ENCODE peak calls at places on chromosomes 1 and 21, in ten cellular contexts. B, K, C, Q, Y, X, Z, F, M and L are unnamed samples.

GRCh38 chr21:45261093-45261492 is 26.6 kb downstream of the POFUT2 start:
- DNase-seq in B (no peak), Q (no peak), C (no peak), M (no peak), K (no peak), Y (no peak), Z (no peak), F (no peak), X (no peak), L (no peak)

GRCh38 chr1:52631759-52632331 is 1.1 kb upstream of the SHISAL2A start:
- DNase-seq in Z (no peak), M (no peak), C (no peak), Q (no peak), K (peak), X (no peak), B (no peak), Y (no peak), F (no peak), L (peak)

GRCh38 chr1:53220171-53220961 is at the start of gene CZIB:
- DNase-seq in F (peak), X (peak), M (peak), C (peak), Z (peak), Q (peak), B (peak), K (peak), Y (peak), L (peak)

GRCh38 chr21:43975469-43976098 is 36.5 kb upstream of the TRAPPC10 start:
- DNase-seq in M (peak), Q (peak), Z (peak), Y (peak), X (no peak), K (peak), C (peak), F (peak), B (peak), L (peak)

GRCh38 chr1:175129997-175130648 is 62.5 kb downstream of the KIAA0040 start:
- DNase-seq in C (no peak), X (no peak), Z (no peak), Q (no peak), F (no peak), B (no peak), M (no peak), Y (no peak), K (peak), L (no peak)

GRCh38 chr1:33387512-33388079 is 43.3 kb downstream of the PHC2 start:
- DNase-seq in B (no peak), F (no peak), Q (no peak), X (no peak), Y (no peak), M (no peak), K (no peak), Z (peak), C (no peak), L (no peak)

GRCh38 chr1:199898654-199899053 is 128.9 kb upstream of the NR5A2 start:
- DNase-seq in M (no peak), X (no peak), Z (no peak), F (no peak), Q (no peak), B (no peak), Y (no peak), C (no peak), K (peak), L (no peak)

GRCh38 chr1:220487297-220487820 is 40.6 kb upstream of the MARK1 start:
- DNase-seq in Q (peak), Z (no peak), B (no peak), K (peak), X (no peak), M (no peak), F (no peak), Y (no peak), C (no peak), L (peak)

GRCh38 chr1:192140382-192140781 is 17.9 kb upstream of the RGS18 start:
- DNase-seq in C (no peak), Y (no peak), X (no peak), K (no peak), Z (no peak), F (no peak), M (no peak), Q (peak), B (no peak), L (no peak)

GRCh38 chr1:62045579-62045978 is 149.1 kb upstream of the L1TD1 start:
- DNase-seq in M (no peak), X (no peak), K (peak), Z (no peak), Q (peak), F (no peak), B (no peak), C (peak), Y (no peak), L (no peak)